ENCODE peak calls at places on chromosome 6, in six cellular contexts. J is iPS DF 6.9, Y is posterior cingulate gyrus, Z is fibroblast of pulmonary artery, U is LoVo, C is GM20000. E is an unnamed sample.

GRCh38 chr6:77447254-77447653 is 16.0 kb downstream of the HTR1B start:
- DNase-seq in J (no peak), Y (no peak), Z (peak; percentile 65), U (no peak), C (no peak), E (no peak)

GRCh38 chr6:135231469-135231844 is 50.3 kb downstream of the MYB start:
- DNase-seq in J (no peak), Y (no peak), Z (peak; percentile 14), U (peak; percentile 69), C (no peak), E (no peak)

GRCh38 chr6:155887431-155887830 is 431.8 kb upstream of the NOX3 start:
- DNase-seq in J (no peak), Y (no peak), Z (no peak), U (no peak), C (no peak), E (no peak)

GRCh38 chr6:34630040-34630439 is 66.5 kb downstream of the ILRUN start:
- DNase-seq in J (no peak), Y (no peak), Z (peak; percentile 95), U (peak; percentile 47), C (no peak), E (no peak)

GRCh38 chr6:69370763-69371162 is 426.0 kb downstream of the LMBRD1 start:
- DNase-seq in J (no peak), Y (no peak), Z (no peak), U (no peak), C (no peak), E (no peak)

GRCh38 chr6:38261626-38262025 is 378.1 kb downstream of the BTBD9 start:
- DNase-seq in J (no peak), Y (no peak), Z (no peak), U (no peak), C (no peak), E (no peak)

GRCh38 chr6:108163267-108163643 is 2.6 kb upstream of the NR2E1 start:
- DNase-seq in J (no peak), Y (no peak), Z (no peak), U (no peak), C (peak; percentile 25), E (peak; percentile 57)

GRCh38 chr6:138805431-138805830 is 9.5 kb downstream of the ECT2L start:
- DNase-seq in J (no peak), Y (no peak), Z (peak; percentile 44), U (no peak), C (no peak), E (no peak)

GRCh38 chr6:116088946-116089345 is 11.7 kb upstream of the NT5DC1 start:
- DNase-seq in J (no peak), Y (no peak), Z (no peak), U (no peak), C (no peak), E (no peak)

GRCh38 chr6:53918854-53919253 is 124.0 kb downstream of the LRRC1 start:
- DNase-seq in J (no peak), Y (no peak), Z (no peak), U (no peak), C (no peak), E (no peak)

GRCh38 chr6:43029120-43029519 is 7.7 kb downstream of the RRP36 start:
- DNase-seq in J (no peak), Y (no peak), Z (no peak), U (no peak), C (no peak), E (no peak)

GRCh38 chr6:27214126-27214601 is 33.3 kb upstream of the PRSS16 start:
- DNase-seq in J (no peak), Y (no peak), Z (no peak), U (no peak), C (no peak), E (no peak)

GRCh38 chr6:127776320-127776719 is 124.5 kb downstream of the THEMIS start:
- DNase-seq in J (no peak), Y (no peak), Z (no peak), U (no peak), C (no peak), E (peak; percentile 27)

GRCh38 chr6:52152692-52153091 is 33.5 kb upstream of the IL17A start:
- DNase-seq in J (no peak), Y (no peak), Z (no peak), U (no peak), C (no peak), E (no peak)

GRCh38 chr6:111922454-111923297 is 49.4 kb upstream of the FYN start:
- DNase-seq in J (no peak), Y (no peak), Z (peak; percentile 52), U (no peak), C (no peak), E (no peak)

GRCh38 chr6:130026859-130027258 is 8.5 kb downstream of the L3MBTL3 start:
- DNase-seq in J (no peak), Y (no peak), Z (no peak), U (no peak), C (no peak), E (no peak)

GRCh38 chr6:28693751-28694443 is 168.2 kb downstream of the GPX5 start:
- DNase-seq in J (no peak), Y (no peak), Z (no peak), U (no peak), C (no peak), E (peak; percentile 55)

E was measured in H9.